ENCODE peak calls at places on chromosomes 11 and 22, in five cellular contexts. One of them, this sample, is unnamed. For H3K4me1, the result is how much of the 10 kb centered on the place peaks cover.

GRCh38 chr22:23243006-23243573 is 62.8 kb downstream of the BCR start:
- DNase-seq in sigmoid colon: no peak
- DNase-seq in gastrocnemius medialis: no peak
- DNase-seq in ovary: no peak
- DNase-seq in IMR-90: no peak
- DNase-seq in this sample: no peak

GRCh38 chr11:131838016-131838415 is 467.6 kb downstream of the NTM start:
- DNase-seq in sigmoid colon: no peak
- DNase-seq in gastrocnemius medialis: no peak
- DNase-seq in ovary: no peak
- DNase-seq in IMR-90: no peak
- DNase-seq in this sample: no peak

GRCh38 chr11:119205080-119205479 is 1.1 kb upstream of the CBL start:
- DNase-seq in sigmoid colon: no peak
- DNase-seq in gastrocnemius medialis: no peak
- DNase-seq in ovary: no peak
- DNase-seq in IMR-90: no peak
- DNase-seq in this sample: peak

GRCh38 chr22:42065408-42066132 is 5.0 kb downstream of the NAGA start:
- DNase-seq in sigmoid colon: no peak
- DNase-seq in gastrocnemius medialis: no peak
- DNase-seq in ovary: no peak
- DNase-seq in IMR-90: no peak
- DNase-seq in this sample: peak

GRCh38 chr11:74257934-74258553 is 53.4 kb downstream of the P4HA3 start:
- DNase-seq in sigmoid colon: peak
- DNase-seq in gastrocnemius medialis: no peak
- DNase-seq in ovary: peak
- DNase-seq in IMR-90: peak
- DNase-seq in this sample: no peak

GRCh38 chr11:4022669-4023068 is 71.9 kb upstream of the RRM1 start:
- DNase-seq in sigmoid colon: no peak
- DNase-seq in gastrocnemius medialis: no peak
- DNase-seq in ovary: no peak
- DNase-seq in IMR-90: no peak
- DNase-seq in this sample: no peak

GRCh38 chr11:44623321-44623715 is 57.9 kb downstream of the CD82 start:
- DNase-seq in sigmoid colon: peak
- DNase-seq in gastrocnemius medialis: no peak
- DNase-seq in ovary: peak
- DNase-seq in IMR-90: no peak
- DNase-seq in this sample: peak

GRCh38 chr11:129973068-129973467 is 29.6 kb downstream of the PRDM10 start:
- DNase-seq in sigmoid colon: no peak
- DNase-seq in gastrocnemius medialis: no peak
- DNase-seq in ovary: no peak
- DNase-seq in IMR-90: no peak
- DNase-seq in this sample: no peak

GRCh38 chr11:72225411-72225951 is 914 bp downstream of the INPPL1 start:
- DNase-seq in sigmoid colon: peak
- DNase-seq in gastrocnemius medialis: no peak
- DNase-seq in ovary: peak
- DNase-seq in IMR-90: no peak
- DNase-seq in this sample: peak

GRCh38 chr22:23580586-23581251 is 629 bp upstream of the IGLL1 start:
- DNase-seq in sigmoid colon: no peak
- DNase-seq in gastrocnemius medialis: no peak
- DNase-seq in ovary: no peak
- DNase-seq in IMR-90: no peak
- DNase-seq in this sample: no peak

GRCh38 chr11:95154514-95154913 is 64.9 kb downstream of the ENDOD1 start:
- DNase-seq in sigmoid colon: no peak
- DNase-seq in gastrocnemius medialis: no peak
- DNase-seq in ovary: no peak
- DNase-seq in IMR-90: peak
- DNase-seq in this sample: no peak

GRCh38 chr22:49728566-49729271 is 99.0 kb downstream of the BRD1 start:
- DNase-seq in sigmoid colon: no peak
- DNase-seq in gastrocnemius medialis: no peak
- DNase-seq in ovary: no peak
- DNase-seq in IMR-90: no peak
- DNase-seq in this sample: no peak

GRCh38 chr11:118882489-118882888 is 1.2 kb upstream of the CXCR5 start:
- DNase-seq in sigmoid colon: no peak
- DNase-seq in gastrocnemius medialis: no peak
- DNase-seq in ovary: no peak
- DNase-seq in IMR-90: no peak
- DNase-seq in this sample: no peak

GRCh38 chr11:134606251-134606650 is 194.2 kb upstream of the B3GAT1 start:
- DNase-seq in sigmoid colon: no peak
- DNase-seq in gastrocnemius medialis: no peak
- DNase-seq in ovary: no peak
- DNase-seq in IMR-90: no peak
- DNase-seq in this sample: no peak

GRCh38 chr11:117097567-117098268 is 510 bp downstream of the SIK3 start:
- DNase-seq in sigmoid colon: peak
- DNase-seq in gastrocnemius medialis: no peak
- DNase-seq in ovary: peak
- DNase-seq in IMR-90: no peak
- DNase-seq in this sample: no peak

DNA sequence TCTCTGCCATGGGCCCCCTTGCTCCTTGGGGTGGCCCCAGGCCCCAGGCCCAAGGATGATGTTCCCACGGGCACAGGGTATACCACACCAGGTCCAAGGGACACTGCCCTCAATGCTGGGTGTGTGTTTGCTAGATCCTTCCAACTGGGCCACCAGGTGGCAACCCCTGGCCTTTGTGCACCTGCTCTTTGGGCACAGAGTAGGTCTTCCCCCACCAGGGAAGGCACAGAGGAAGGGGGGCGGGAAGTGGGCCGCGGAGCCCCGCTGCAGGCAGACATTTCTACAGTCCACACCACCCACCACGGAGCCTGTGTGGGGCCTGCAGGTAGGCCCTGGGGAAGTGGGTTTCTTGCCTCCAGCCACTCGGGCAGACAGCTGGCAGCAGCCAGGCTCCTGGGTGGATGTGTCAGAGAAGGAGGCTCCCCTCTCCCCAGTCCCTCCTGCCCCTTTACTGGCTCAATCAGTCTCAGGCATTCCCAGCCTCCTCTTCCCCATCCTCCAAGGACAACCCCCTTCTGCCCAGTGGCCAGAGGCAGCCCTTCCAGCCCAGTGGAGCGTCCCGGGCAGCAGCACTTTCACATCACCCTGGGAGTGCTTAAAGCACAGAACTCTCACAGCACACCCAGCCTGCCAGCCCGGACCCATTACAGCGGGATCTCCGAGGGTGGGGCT is 21.6 kb downstream of the MAFF start:
- DNase-seq in sigmoid colon: no peak
- DNase-seq in gastrocnemius medialis: no peak
- DNase-seq in ovary: no peak
- DNase-seq in IMR-90: no peak
- DNase-seq in this sample: no peak
- H3K4me1 ChIP-seq in sigmoid colon: under half
- H3K4me1 ChIP-seq in gastrocnemius medialis: under half
- H3K4me1 ChIP-seq in ovary: under half
- H3K4me1 ChIP-seq in IMR-90: under half
- H3K4me1 ChIP-seq in this sample: under half

GRCh38 chr11:120272303-120272702 is 32.4 kb downstream of the POU2F3 start:
- DNase-seq in sigmoid colon: no peak
- DNase-seq in gastrocnemius medialis: no peak
- DNase-seq in ovary: no peak
- DNase-seq in IMR-90: peak
- DNase-seq in this sample: no peak

GRCh38 chr11:120270386-120270785 is 30.4 kb downstream of the POU2F3 start:
- DNase-seq in sigmoid colon: no peak
- DNase-seq in gastrocnemius medialis: no peak
- DNase-seq in ovary: no peak
- DNase-seq in IMR-90: no peak
- DNase-seq in this sample: no peak

GRCh38 chr11:120268686-120269085 is 28.7 kb downstream of the POU2F3 start:
- DNase-seq in sigmoid colon: no peak
- DNase-seq in gastrocnemius medialis: no peak
- DNase-seq in ovary: no peak
- DNase-seq in IMR-90: no peak
- DNase-seq in this sample: no peak

GRCh38 chr11:120273432-120273831 is 33.5 kb downstream of the POU2F3 start:
- DNase-seq in sigmoid colon: no peak
- DNase-seq in gastrocnemius medialis: no peak
- DNase-seq in ovary: no peak
- DNase-seq in IMR-90: peak
- DNase-seq in this sample: no peak

DNA sequence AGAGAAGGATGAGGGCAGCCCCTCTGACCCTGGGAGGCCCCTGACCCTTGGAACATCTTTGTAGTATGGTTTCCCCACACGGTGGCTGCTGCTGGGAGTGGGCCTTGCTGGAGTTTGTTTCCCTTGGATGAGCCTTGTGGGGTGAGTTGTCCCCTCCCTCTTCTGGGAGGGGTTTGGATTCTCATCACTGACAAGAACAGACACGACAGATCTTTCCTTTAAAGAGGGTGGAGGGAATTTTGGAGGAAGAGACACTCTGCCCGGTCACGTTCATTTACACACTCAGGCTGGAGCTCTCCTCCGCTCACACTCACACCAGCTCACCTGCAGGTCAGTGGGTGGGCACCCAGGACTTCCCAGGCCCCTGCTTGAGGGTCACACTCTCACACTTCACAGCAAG is 31.7 kb downstream of the POU2F3 start:
- DNase-seq in sigmoid colon: no peak
- DNase-seq in gastrocnemius medialis: no peak
- DNase-seq in ovary: no peak
- DNase-seq in IMR-90: no peak
- DNase-seq in this sample: no peak
- H3K4me3 ChIP-seq in sigmoid colon: no peak
- H3K4me3 ChIP-seq in gastrocnemius medialis: no peak
- H3K4me3 ChIP-seq in ovary: no peak
- H3K4me3 ChIP-seq in IMR-90: no peak
- H3K4me3 ChIP-seq in this sample: no peak

GRCh38 chr11:64869571-64870175 is 8.7 kb downstream of the EHD1 start:
- DNase-seq in sigmoid colon: no peak
- DNase-seq in gastrocnemius medialis: no peak
- DNase-seq in ovary: no peak
- DNase-seq in IMR-90: no peak
- DNase-seq in this sample: peak

GRCh38 chr11:64870176-64870892 is 8.1 kb downstream of the EHD1 start:
- DNase-seq in sigmoid colon: peak
- DNase-seq in gastrocnemius medialis: no peak
- DNase-seq in ovary: no peak
- DNase-seq in IMR-90: peak
- DNase-seq in this sample: peak

GRCh38 chr11:64872790-64873488 is 5.5 kb downstream of the EHD1 start:
- DNase-seq in sigmoid colon: no peak
- DNase-seq in gastrocnemius medialis: no peak
- DNase-seq in ovary: no peak
- DNase-seq in IMR-90: no peak
- DNase-seq in this sample: no peak

GRCh38 chr11:64868904-64869570 is 9.4 kb downstream of the EHD1 start:
- DNase-seq in sigmoid colon: no peak
- DNase-seq in gastrocnemius medialis: no peak
- DNase-seq in ovary: peak
- DNase-seq in IMR-90: peak
- DNase-seq in this sample: peak

DNA sequence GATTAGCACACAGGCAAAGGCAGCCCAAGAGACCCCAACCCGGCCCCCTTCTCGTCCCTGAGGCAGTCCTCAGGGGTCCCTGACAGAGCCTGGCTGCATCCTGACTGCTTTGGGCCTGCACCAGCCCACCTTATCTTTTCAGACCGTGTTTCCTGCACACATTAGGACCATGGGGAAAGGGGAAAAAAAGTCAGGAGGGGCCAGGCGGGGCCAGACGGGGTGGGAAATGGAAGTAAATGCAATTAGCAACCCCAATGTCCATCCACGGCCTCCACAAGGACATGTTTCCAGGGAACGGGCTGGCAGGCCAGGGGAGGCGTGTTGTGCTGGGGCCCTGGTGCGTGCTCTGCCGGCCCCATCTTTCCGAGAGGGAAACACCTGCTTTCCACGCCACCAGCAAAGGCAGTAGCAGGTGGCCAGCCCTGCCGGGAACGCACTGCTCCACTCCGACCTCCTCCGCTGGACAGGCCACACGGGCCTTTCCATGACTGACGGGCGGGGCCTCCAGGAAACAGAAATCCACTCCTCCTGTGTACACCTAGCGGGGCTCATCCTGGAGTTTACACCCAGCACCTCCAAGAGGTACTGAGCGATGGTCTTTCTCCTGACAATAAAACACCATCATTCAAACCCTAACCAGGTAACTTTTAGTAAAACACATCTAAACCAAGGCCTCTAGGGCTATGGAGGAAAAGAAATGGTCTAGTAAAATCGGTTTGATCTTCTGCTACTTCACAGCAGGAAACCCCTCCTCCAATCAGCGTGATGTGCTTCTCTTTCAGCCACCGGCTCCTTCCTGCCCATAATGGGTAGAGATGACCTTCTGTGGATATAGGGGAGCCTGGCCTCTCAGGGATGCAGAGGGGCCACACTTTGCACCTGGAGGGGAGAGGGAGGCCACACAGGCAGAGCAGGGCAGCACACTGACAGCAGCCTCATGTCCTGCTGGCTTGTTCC is 7.2 kb downstream of the EHD1 start:
- DNase-seq in sigmoid colon: no peak
- DNase-seq in gastrocnemius medialis: no peak
- DNase-seq in ovary: no peak
- DNase-seq in IMR-90: no peak
- DNase-seq in this sample: peak
- TF ChIP-seq POLR2A in sigmoid colon: no peak
- TF ChIP-seq POLR2A in gastrocnemius medialis: no peak
- TF ChIP-seq POLR2A in ovary: no peak
- TF ChIP-seq POLR2A in IMR-90: peak
- TF ChIP-seq POLR2A in this sample: no peak

GRCh38 chr11:2310073-2310785 is 8.4 kb downstream of the TSPAN32 start:
- DNase-seq in sigmoid colon: peak
- DNase-seq in gastrocnemius medialis: no peak
- DNase-seq in ovary: no peak
- DNase-seq in IMR-90: no peak
- DNase-seq in this sample: peak

GRCh38 chr11:2311456-2312201 is 9.8 kb downstream of the TSPAN32 start:
- DNase-seq in sigmoid colon: no peak
- DNase-seq in gastrocnemius medialis: no peak
- DNase-seq in ovary: no peak
- DNase-seq in IMR-90: no peak
- DNase-seq in this sample: peak

GRCh38 chr11:2312232-2313042 is 10.6 kb downstream of the TSPAN32 start:
- DNase-seq in sigmoid colon: peak
- DNase-seq in gastrocnemius medialis: no peak
- DNase-seq in ovary: no peak
- DNase-seq in IMR-90: peak
- DNase-seq in this sample: peak

GRCh38 chr11:2309251-2310072 is 7.6 kb downstream of the TSPAN32 start:
- DNase-seq in sigmoid colon: peak
- DNase-seq in gastrocnemius medialis: no peak
- DNase-seq in ovary: no peak
- DNase-seq in IMR-90: no peak
- DNase-seq in this sample: no peak

GRCh38 chr11:2310786-2311455 is 9.1 kb downstream of the TSPAN32 start:
- DNase-seq in sigmoid colon: peak
- DNase-seq in gastrocnemius medialis: no peak
- DNase-seq in ovary: no peak
- DNase-seq in IMR-90: no peak
- DNase-seq in this sample: peak
- H3K4me1 ChIP-seq in sigmoid colon: half or more
- H3K4me1 ChIP-seq in gastrocnemius medialis: under half
- H3K4me1 ChIP-seq in ovary: under half
- H3K4me1 ChIP-seq in IMR-90: under half
- H3K4me1 ChIP-seq in this sample: under half

This sample was measured in spleen.